ENCODE peak calls at places on chromosomes 4 and X, in seven cellular contexts. S is H1, Y is SK-N-SH, H is K562, X is HepG2, V is GM12891, F is GM12878. K is an unnamed sample.

GRCh38 chr4:104682311-104682710 is 187.6 kb upstream of the CXXC4 start:
- DNase-seq in S (no peak), Y (no peak), H (no peak), X (no peak), V (no peak), F (no peak), K (no peak)

GRCh38 chr4:107843394-107843793 is 18.7 kb downstream of the SGMS2 start:
- DNase-seq in S (no peak), Y (no peak), H (no peak), X (peak), V (no peak), F (no peak), K (no peak)

GRCh38 chr4:24244663-24245519 is 339.5 kb downstream of the DHX15 start:
- DNase-seq in S (no peak), Y (no peak), H (no peak), X (no peak), V (no peak), F (no peak), K (no peak)

GRCh38 chr4:173040200-173040599 is 128.4 kb upstream of the GALNT7 start:
- DNase-seq in S (no peak), Y (no peak), H (no peak), X (no peak), V (no peak), F (no peak), K (no peak)

GRCh38 chrX:129115104-129115503 is 408.2 kb downstream of the SMARCA1 start:
- DNase-seq in S (no peak), Y (peak), H (peak), X (peak), V (peak), F (no peak), K (no peak)

GRCh38 chr4:152257601-152258066 is 278.3 kb downstream of the FBXW7 start:
- DNase-seq in S (no peak), Y (no peak), H (no peak), X (peak), V (no peak), F (no peak), K (no peak)

GRCh38 chr4:90184560-90184959 is 57.4 kb downstream of the CCSER1 start:
- DNase-seq in S (no peak), Y (no peak), H (no peak), X (no peak), V (no peak), F (no peak), K (no peak)

GRCh38 chrX:129522184-129523059 is 868 bp downstream of the SMARCA1 start:
- DNase-seq in S (no peak), Y (peak), H (peak), X (peak), V (peak), F (no peak), K (peak)

GRCh38 chrX:5775985-5776384 is 452.7 kb downstream of the NLGN4X start:
- DNase-seq in S (no peak), Y (no peak), H (no peak), X (no peak), V (no peak), F (no peak), K (no peak)

GRCh38 chr4:126375462-126376054 is 1060.8 kb downstream of the FAT4 start:
- DNase-seq in S (no peak), Y (no peak), H (no peak), X (no peak), V (no peak), F (no peak), K (no peak)

GRCh38 chrX:13432376-13432775 is 112.5 kb upstream of the ATXN3L start:
- DNase-seq in S (no peak), Y (no peak), H (no peak), X (no peak), V (no peak), F (no peak), K (no peak)

GRCh38 chrX:11239230-11239629 is 54.0 kb upstream of the AMELX start:
- DNase-seq in S (no peak), Y (peak), H (peak), X (peak), V (no peak), F (peak), K (no peak)

GRCh38 chr4:77817304-77818076 is 1.7 kb downstream of the CNOT6L start:
- DNase-seq in S (no peak), Y (no peak), H (peak), X (peak), V (no peak), F (no peak), K (no peak)

GRCh38 chrX:22135994-22136684 is 104.0 kb downstream of the PHEX start:
- DNase-seq in S (no peak), Y (peak), H (peak), X (peak), V (no peak), F (no peak), K (no peak)

GRCh38 chr4:168656055-168656660 is 159.3 kb downstream of the PALLD start:
- DNase-seq in S (no peak), Y (no peak), H (no peak), X (no peak), V (no peak), F (no peak), K (no peak)

GRCh38 chrX:373641-374471 is 12.9 kb downstream of the PPP2R3B start:
- DNase-seq in S (no peak), Y (no peak), H (no peak), X (peak), V (peak), F (no peak), K (no peak)

GRCh38 chrX:97238632-97239031 is 354.9 kb downstream of the RPA4 start:
- DNase-seq in S (no peak), Y (no peak), H (no peak), X (no peak), V (no peak), F (no peak), K (no peak)

GRCh38 chr4:73869130-73870055 is at the start of gene CXCL1:
- DNase-seq in S (no peak), Y (peak), H (peak), X (no peak), V (no peak), F (no peak), K (no peak)

GRCh38 chrX:46209768-46210167 is 335.5 kb downstream of the ZNF674 start:
- DNase-seq in S (no peak), Y (no peak), H (no peak), X (no peak), V (no peak), F (no peak), K (no peak)

GRCh38 chr4:182662551-182662950 is 254.6 kb downstream of the DCTD start:
- DNase-seq in S (no peak), Y (no peak), H (no peak), X (no peak), V (no peak), F (no peak), K (no peak)

GRCh38 chr4:41167191-41167590 is 47.2 kb downstream of the APBB2 start:
- DNase-seq in S (no peak), Y (no peak), H (no peak), X (no peak), V (no peak), F (no peak), K (no peak)

GRCh38 chr4:190017357-190018200 is 9.5 kb downstream of the FRG2 start:
- DNase-seq in S (no peak), Y (peak), H (no peak), X (no peak), V (no peak), F (no peak), K (peak)

GRCh38 chrX:74924449-74925209 is 623 bp downstream of the NEXMIF start:
- DNase-seq in S (no peak), Y (peak), H (no peak), X (no peak), V (peak), F (no peak), K (peak)

GRCh38 chr4:150237110-150237852 is 159.0 kb downstream of the DCLK2 start:
- DNase-seq in S (no peak), Y (no peak), H (no peak), X (no peak), V (no peak), F (no peak), K (no peak)

GRCh38 chrX:39953879-39954278 is 143.9 kb downstream of the BCOR start:
- DNase-seq in S (no peak), Y (no peak), H (peak), X (peak), V (no peak), F (no peak), K (no peak)

GRCh38 chr4:164977243-164978164 is at the start of gene TRIM61:
- DNase-seq in S (no peak), Y (peak), H (peak), X (no peak), V (no peak), F (peak), K (peak)

GRCh38 chr4:151692443-151692782 is 68.4 kb downstream of the GATB start:
- DNase-seq in S (no peak), Y (no peak), H (no peak), X (no peak), V (no peak), F (no peak), K (no peak)

GRCh38 chr4:3229964-3230363 is 19.0 kb upstream of the MSANTD1 start:
- DNase-seq in S (no peak), Y (no peak), H (no peak), X (no peak), V (no peak), F (no peak), K (no peak)

GRCh38 chr4:169314906-169315305 is 44.1 kb upstream of the SH3RF1 start:
- DNase-seq in S (no peak), Y (peak), H (peak), X (peak), V (no peak), F (no peak), K (no peak)

GRCh38 chr4:53854991-53855885 is 209.2 kb downstream of the CHIC2 start:
- DNase-seq in S (no peak), Y (no peak), H (no peak), X (no peak), V (no peak), F (no peak), K (no peak)

GRCh38 chrX:78708171-78708570 is 39.3 kb upstream of the LPAR4 start:
- DNase-seq in S (peak), Y (peak), H (peak), X (peak), V (no peak), F (no peak), K (no peak)

GRCh38 chrX:153816821-153817220 is 13.5 kb downstream of the PDZD4 start:
- DNase-seq in S (no peak), Y (peak), H (peak), X (no peak), V (no peak), F (no peak), K (peak)

GRCh38 chr4:90328558-90328957 is 201.4 kb downstream of the CCSER1 start:
- DNase-seq in S (no peak), Y (peak), H (no peak), X (no peak), V (no peak), F (no peak), K (no peak)

GRCh38 chr4:155190099-155190498 is 18.3 kb upstream of the NPY2R start:
- DNase-seq in S (no peak), Y (no peak), H (no peak), X (no peak), V (no peak), F (no peak), K (no peak)

DNA sequence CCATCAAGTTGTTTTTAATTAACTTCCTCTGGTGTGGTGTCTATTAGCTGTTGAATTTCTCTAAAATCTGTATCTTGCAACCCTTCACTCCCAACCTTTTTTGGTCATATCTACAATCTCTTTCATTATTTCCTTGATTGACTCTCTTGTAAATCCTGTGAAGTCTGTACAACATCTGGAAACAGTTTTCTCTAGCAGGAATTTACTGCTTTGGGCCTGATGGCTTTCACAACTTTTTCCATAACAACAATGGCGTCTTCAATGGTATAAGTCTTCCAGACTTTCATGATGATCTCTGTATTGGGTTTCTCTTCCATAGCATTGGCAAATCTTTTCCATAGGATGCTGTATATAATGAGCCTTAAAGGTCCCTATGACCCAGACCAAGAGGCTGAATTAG is 49.0 kb downstream of the TBC1D19 start:
- DNase-seq in S (no peak), Y (no peak), H (no peak), X (no peak), V (no peak), F (no peak), K (no peak)
- TF ChIP-seq TAF1 in S (no peak), Y (no peak), H (no peak), X (no peak), V (no peak), F (no peak), K (no peak)

GRCh38 chr4:87399148-87399547 is 8.2 kb upstream of the HSD17B11 start:
- DNase-seq in S (no peak), Y (peak), H (no peak), X (peak), V (no peak), F (no peak), K (no peak)
- TF ChIP-seq TAF1 in S (no peak), Y (no peak), H (no peak), X (no peak), V (no peak), F (no peak), K (no peak)

GRCh38 chrX:73615022-73615421 is 52.0 kb downstream of the CHIC1 start:
- DNase-seq in S (no peak), Y (no peak), H (no peak), X (no peak), V (no peak), F (no peak), K (no peak)
- TF ChIP-seq TAF1 in S (no peak), Y (no peak), H (no peak), X (no peak), V (no peak), F (no peak), K (no peak)

DNA sequence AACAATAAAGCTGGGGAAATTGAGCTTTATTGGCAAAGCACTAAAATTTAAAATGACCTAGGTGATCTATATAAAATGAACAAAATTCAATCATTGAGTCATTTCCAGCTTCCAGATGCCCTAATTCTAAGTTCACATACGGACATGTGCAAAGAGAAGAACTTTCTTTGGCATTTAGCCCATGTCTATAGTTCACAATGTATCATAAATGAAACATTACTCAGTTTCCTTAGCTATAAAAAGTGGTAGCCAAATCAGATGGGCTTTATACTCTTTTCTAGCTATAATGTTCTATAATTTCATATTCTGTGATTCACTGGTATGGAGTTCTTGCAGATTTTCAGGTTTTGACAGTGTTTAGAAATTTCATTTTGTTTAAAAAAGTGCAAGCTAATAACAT is 327.4 kb downstream of the KCTD8 start:
- DNase-seq in S (no peak), Y (no peak), H (no peak), X (no peak), V (no peak), F (no peak), K (no peak)
- TF ChIP-seq TAF1 in S (no peak), Y (no peak), H (no peak), X (no peak), V (no peak), F (no peak), K (no peak)

DNA sequence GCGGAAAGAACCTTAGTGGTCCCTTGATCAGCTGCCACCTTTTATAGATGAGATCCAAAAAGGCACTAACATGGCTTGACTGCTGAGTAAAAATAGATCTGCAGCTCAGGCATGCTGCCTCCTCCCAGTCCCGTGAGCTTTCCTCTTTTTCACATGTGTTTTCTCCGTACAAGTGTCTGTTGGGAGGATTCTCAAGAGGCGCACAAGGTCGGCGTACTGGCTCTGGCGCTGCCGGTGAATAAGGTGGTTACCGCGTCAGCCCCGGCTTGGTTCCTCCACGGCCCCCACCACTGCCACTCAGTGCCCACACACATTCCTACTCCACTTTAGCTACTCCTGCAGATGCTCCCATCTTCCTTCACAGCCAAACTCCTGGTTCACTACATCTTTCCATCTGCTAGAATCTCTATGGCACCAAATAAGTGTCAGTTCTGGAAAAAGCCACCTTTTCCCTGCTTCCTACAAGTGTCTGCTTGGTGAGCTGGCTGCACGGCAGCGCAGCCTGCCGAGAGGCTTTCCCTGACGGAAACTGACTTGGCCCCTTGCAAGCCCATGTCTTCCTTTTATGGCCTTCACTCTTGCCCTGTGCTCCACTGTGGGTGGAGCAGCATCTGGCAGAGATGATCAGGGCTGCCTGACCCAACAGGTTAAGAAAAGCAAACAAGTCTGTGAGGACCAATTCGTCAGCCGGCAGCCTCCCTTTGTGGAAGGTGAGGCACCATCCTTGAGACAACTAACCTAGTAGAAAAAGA is 99.8 kb downstream of the KLHL8 start:
- DNase-seq in S (no peak), Y (no peak), H (no peak), X (peak), V (no peak), F (no peak), K (no peak)
- TF ChIP-seq TAF1 in S (no peak), Y (no peak), H (no peak), X (no peak), V (no peak), F (no peak), K (no peak)

DNA sequence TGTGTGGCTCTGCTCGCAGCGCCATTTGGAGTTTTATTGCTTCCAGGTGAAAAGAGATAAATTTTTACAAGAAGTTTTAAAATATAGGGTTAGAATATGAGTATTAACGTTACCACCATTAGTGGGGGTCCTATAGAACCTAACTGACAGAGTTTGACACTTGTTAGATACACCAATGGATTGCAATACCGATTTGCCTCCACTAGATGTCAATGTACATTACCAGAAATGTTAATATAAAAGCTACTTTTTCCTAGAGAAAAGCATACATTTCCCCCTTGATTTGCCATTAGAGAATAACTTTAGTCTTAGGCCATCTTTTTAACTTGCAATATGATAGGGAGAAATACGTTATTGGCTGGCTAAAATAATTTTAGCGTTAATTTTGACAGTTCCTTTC is 108.4 kb downstream of the LINC00632 start:
- DNase-seq in S (no peak), Y (peak), H (peak), X (no peak), V (no peak), F (no peak), K (no peak)
- TF ChIP-seq TAF1 in S (no peak), Y (no peak), H (no peak), X (no peak), V (no peak), F (no peak), K (no peak)

DNA sequence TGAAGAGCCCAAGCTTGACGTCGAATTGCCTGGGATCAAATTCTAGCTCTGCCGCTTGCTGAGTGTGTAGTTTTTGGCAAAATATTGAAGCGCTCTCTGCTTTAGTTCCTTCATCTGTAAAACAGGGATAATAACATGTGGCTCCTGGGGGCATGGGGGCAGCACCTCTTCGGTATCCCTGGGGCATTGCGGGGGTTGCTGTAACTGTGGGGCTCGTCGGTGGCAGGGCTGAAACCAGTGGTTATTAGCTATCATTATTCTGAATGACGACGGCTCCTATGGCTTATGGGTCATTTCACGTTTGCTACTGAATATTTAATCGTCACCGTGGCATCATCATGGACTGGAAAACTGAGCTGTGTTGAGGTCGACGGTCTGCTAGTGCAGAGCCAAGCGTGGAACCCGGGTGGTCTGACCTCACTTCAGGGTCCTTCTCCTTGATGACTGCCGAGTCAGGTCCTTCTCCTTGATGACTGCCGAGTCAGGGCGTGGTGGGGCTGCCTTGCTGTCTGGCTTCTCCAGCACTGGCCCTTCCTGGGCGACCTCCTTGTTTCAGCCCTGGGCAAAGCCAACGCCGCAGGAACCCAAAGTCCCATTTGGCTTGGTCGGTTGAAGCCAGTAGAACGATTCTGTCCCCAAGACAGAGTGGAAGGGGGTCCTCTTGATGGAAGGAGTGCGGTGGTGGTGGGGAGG is 41.1 kb downstream of the PSAPL1 start:
- DNase-seq in S (no peak), Y (peak), H (no peak), X (no peak), V (no peak), F (no peak), K (no peak)
- TF ChIP-seq TAF1 in S (no peak), Y (no peak), H (no peak), X (no peak), V (no peak), F (no peak), K (no peak)